ENCODE peak calls at places on chromosome 4, in five cellular contexts. U is colonic mucosa, W is cardiac muscle cell, E is psoas muscle, Z is lung. R is an unnamed sample. For H3K27me3 and H3K36me3, the result is how much of the 10 kb centered on the place peaks cover.

GRCh38 chr4:116866116-116866515 is 219.3 kb downstream of the TRAM1L1 start:
- DNase-seq in E (no peak), W (no peak), U (no peak), Z (no peak), R (no peak)

GRCh38 chr4:8532245-8532781 is 47.9 kb upstream of the GPR78 start:
- DNase-seq in E (peak), Z (no peak), W (no peak), U (no peak), R (no peak)

GRCh38 chr4:110020139-110020538 is 107.5 kb downstream of the EGF start:
- DNase-seq in Z (no peak), W (peak), U (no peak), E (no peak), R (no peak)

GRCh38 chr4:114613579-114613978 is 15.0 kb downstream of the UGT8 start:
- DNase-seq in U (no peak), Z (no peak), W (no peak), E (no peak), R (no peak)

GRCh38 chr4:181520790-181521189 is 722.4 kb upstream of the TENM3 start:
- DNase-seq in Z (no peak), E (no peak), W (no peak), U (no peak), R (no peak)

GRCh38 chr4:176084769-176085168 is 19.1 kb downstream of the WDR17 start:
- DNase-seq in Z (no peak), W (no peak), E (no peak), U (no peak), R (no peak)

GRCh38 chr4:99790796-99791617 is 25.6 kb upstream of the DAPP1 start:
- DNase-seq in W (no peak), Z (no peak), U (no peak), E (no peak), R (no peak)

GRCh38 chr4:109574931-109575804 is 15.1 kb downstream of the MCUB start:
- DNase-seq in Z (no peak), W (no peak), U (no peak), E (no peak), R (no peak)

GRCh38 chr4:73853246-73853704 is at the start of gene PF4V1:
- DNase-seq in E (peak), U (peak), W (peak), Z (no peak), R (peak)

GRCh38 chr4:107603430-107603829 is 116.6 kb downstream of the PAPSS1 start:
- DNase-seq in E (no peak), W (no peak), Z (no peak), U (no peak), R (peak)

GRCh38 chr4:82818974-82819662 is 20.5 kb upstream of the SCD5 start:
- DNase-seq in E (no peak), U (no peak), W (no peak), Z (no peak), R (no peak)

DNA sequence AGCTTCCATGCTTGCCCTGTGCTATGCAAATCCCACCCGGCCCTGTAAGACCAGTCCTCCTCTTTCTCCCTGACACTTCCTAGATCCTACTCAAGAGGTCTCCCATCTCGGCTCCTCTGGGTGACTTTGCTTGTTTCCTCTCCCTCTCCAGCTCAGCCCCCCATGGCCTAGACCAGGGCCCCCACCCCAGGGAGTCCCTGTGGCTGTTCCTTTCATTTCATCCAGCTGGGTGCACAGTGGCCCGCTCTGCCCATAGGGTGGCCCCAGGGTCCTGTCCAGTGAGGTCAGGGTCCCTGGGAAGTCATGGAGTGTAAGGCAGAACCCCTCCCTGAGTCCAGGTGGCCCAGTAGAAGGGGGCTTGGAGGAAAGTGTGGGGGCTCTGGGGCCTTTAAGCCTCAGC is 52.3 kb upstream of the NKX1-1 start:
- DNase-seq in U (no peak), W (no peak), Z (no peak), E (no peak), R (no peak)
- H3K27me3 ChIP-seq in U (under half), W (under half), Z (under half), E (under half), R (under half)

GRCh38 chr4:41070516-41071281 is 143.6 kb downstream of the APBB2 start:
- DNase-seq in Z (no peak), W (no peak), U (no peak), E (no peak), R (no peak)

GRCh38 chr4:41072021-41072777 is 142.1 kb downstream of the APBB2 start:
- DNase-seq in Z (no peak), U (no peak), W (no peak), E (no peak), R (no peak)

GRCh38 chr4:41069268-41069667 is 145.1 kb downstream of the APBB2 start:
- DNase-seq in E (no peak), U (no peak), Z (no peak), W (no peak), R (no peak)

GRCh38 chr4:41067369-41067768 is 147.0 kb downstream of the APBB2 start:
- DNase-seq in U (no peak), W (no peak), E (no peak), Z (no peak), R (no peak)

DNA sequence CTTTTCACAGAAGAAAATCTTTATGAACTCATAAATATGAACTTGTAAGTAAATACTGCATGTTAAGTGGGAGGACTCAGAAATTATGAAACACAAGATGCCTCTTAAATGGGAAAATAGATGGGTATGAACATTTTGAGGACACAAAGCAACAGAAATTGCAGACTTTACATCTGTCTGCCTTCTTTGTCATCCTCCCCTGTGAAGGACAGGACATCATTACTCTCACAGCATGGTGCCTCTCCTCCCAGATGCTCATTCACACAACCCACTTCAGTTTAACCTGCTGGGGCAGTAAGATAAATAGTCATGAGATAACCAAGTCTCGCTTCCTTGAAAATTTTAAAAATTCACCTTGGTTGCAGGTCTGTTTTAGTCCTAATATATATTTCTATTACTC is 144.5 kb downstream of the APBB2 start:
- DNase-seq in U (no peak), Z (no peak), E (no peak), W (no peak), R (no peak)
- H3K36me3 ChIP-seq in U (under half), Z (under half), E (under half), W (under half), R (under half)

GRCh38 chr4:118036336-118036735 is 2.0 kb downstream of the NDST3 start:
- DNase-seq in W (no peak), Z (no peak), E (no peak), U (no peak), R (no peak)
- H3K4me3 ChIP-seq in W (no peak), Z (no peak), E (no peak), U (no peak), R (no peak)

GRCh38 chr4:6556263-6556662 is 18.7 kb upstream of the MAN2B2 start:
- DNase-seq in U (no peak), E (no peak), W (no peak), Z (no peak), R (no peak)
- H3K27me3 ChIP-seq in U (under half), E (under half), W (half or more), Z (under half), R (half or more)

GRCh38 chr4:39756159-39756558 is 58.2 kb downstream of the UBE2K start:
- DNase-seq in U (no peak), E (no peak), W (no peak), Z (no peak), R (no peak)

GRCh38 chr4:39745920-39746319 is 48.0 kb downstream of the UBE2K start:
- DNase-seq in W (no peak), U (no peak), Z (no peak), E (no peak), R (no peak)

GRCh38 chr4:39754309-39754708 is 56.4 kb downstream of the UBE2K start:
- DNase-seq in Z (no peak), E (no peak), U (no peak), W (no peak), R (no peak)

GRCh38 chr4:39750216-39750615 is 52.3 kb downstream of the UBE2K start:
- DNase-seq in Z (no peak), W (no peak), E (no peak), U (no peak), R (no peak)
- H3K36me3 ChIP-seq in Z (under half), W (under half), E (under half), U (under half), R (half or more)

DNA sequence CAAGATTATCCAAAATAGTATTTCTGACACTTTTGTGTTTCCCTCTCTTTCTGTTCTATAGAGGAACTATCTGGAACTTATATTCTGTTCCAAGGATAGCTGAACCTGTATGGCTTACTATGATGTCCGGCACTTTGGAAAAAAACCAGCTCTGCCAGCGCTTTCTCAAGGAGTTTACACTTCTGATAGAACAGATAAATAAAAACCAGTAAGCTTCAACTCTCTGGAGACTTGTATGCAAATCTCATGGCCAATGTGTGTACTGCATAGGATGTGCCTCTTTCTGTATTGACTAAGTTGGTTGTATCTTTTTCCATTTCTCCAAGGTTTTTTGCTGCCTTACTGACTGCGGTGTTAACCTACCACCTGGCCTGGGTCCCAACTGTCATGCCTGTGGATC is 92.5 kb downstream of the FNIP2 start:
- DNase-seq in Z (no peak), W (no peak), E (no peak), U (no peak), R (peak)
- H3K4me3 ChIP-seq in Z (no peak), W (no peak), E (no peak), U (no peak), R (no peak)

GRCh38 chr4:153159016-153159415 is 45.2 kb upstream of the TRIM2 start:
- DNase-seq in Z (no peak), W (no peak), E (no peak), U (no peak), R (no peak)
- H3K27me3 ChIP-seq in Z (under half), W (under half), E (under half), U (under half), R (under half)

DNA sequence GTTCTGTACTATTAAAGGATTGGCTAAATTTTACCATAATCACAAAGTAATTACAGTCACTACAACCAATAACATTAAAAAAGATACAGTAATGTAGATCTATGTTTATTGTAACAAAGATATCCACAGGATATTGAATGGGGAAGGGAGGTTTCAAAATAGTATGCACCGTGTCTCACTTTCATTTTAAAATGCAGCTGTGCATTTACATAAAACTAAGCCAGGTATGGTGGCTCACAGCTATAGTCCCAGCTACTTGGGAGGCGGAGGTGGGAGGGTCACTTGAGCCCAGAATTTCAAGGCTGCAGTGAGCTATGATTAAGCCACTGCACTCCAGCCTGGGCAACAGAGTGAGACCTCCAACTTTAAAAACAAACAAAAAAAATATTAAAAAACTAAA is 8.5 kb downstream of the SRP72 start:
- DNase-seq in E (no peak), W (no peak), Z (no peak), U (no peak), R (no peak)
- H3K36me3 ChIP-seq in E (under half), W (half or more), Z (under half), U (under half), R (half or more)

DNA sequence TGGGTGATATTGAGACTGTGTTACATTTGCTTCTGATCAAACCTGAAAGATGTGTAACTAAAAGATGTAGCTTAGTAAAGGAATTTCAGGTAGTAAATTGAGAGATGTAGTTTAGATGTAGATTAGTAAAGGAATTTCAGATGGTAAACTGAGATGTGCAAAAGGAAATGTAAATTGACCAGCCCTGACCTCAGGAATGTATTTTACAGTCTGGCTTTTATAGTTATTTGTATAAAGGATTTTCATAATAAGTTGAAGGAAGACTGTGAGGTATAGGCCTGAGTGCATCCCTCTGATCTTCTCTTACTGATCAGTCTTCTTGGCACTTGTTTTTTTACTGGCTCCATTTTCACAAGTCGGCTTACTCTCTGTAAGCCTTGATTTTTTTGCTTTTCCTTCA is 3.2 kb downstream of the KLHL2 start:
- DNase-seq in U (no peak), E (no peak), W (no peak), Z (no peak), R (no peak)
- H3K4me3 ChIP-seq in U (no peak), E (no peak), W (no peak), Z (no peak), R (no peak)

R was measured in stomach.